ENCODE peak calls at places on chromosomes 4 and X, in four cellular contexts. T is D341Med; G is IMR-90; U is activated CD4-positive, alpha-beta T cell treated with anti-CD3 and anti-CD28 coated beads for 24 hours. C is an unnamed sample.

GRCh38 chrX:109732319-109732779 is 708 bp downstream of the ACSL4 start:
- DNase-seq in T (peak), G (peak), U (peak), C (peak)

GRCh38 chrX:2584216-2584615 is 83.4 kb upstream of the DHRSX start:
- DNase-seq in T (peak), G (no peak), U (no peak), C (no peak)

GRCh38 chr4:158793021-158793420 is 24.2 kb downstream of the FNIP2 start:
- DNase-seq in T (no peak), G (no peak), U (no peak), C (no peak)

GRCh38 chrX:645024-645376 is 14.4 kb downstream of the SHOX start:
- DNase-seq in T (no peak), G (no peak), U (no peak), C (no peak)

GRCh38 chr4:167041524-167041923 is 192.8 kb downstream of the SPOCK3 start:
- DNase-seq in T (no peak), G (no peak), U (no peak), C (no peak)

GRCh38 chr4:78634011-78634664 is 82.6 kb downstream of the ANXA3 start:
- DNase-seq in T (no peak), G (no peak), U (no peak), C (peak)

GRCh38 chrX:11944486-11944885 is 186.4 kb downstream of the MSL3 start:
- DNase-seq in T (peak), G (peak), U (no peak), C (peak)

GRCh38 chr4:6991771-6992557 is 51.2 kb upstream of the TADA2B start:
- DNase-seq in T (no peak), G (peak), U (no peak), C (peak)

GRCh38 chr4:885353-885752 is 46.8 kb downstream of the GAK start:
- DNase-seq in T (no peak), G (no peak), U (no peak), C (no peak)

GRCh38 chr4:15250021-15250441 is 177.8 kb upstream of the C1QTNF7 start:
- DNase-seq in T (no peak), G (peak), U (no peak), C (peak)

GRCh38 chr4:156169011-156169410 is 215.3 kb upstream of the CTSO start:
- DNase-seq in T (peak), G (peak), U (no peak), C (peak)

GRCh38 chr4:1990348-1990645 is 18.5 kb downstream of the NELFA start:
- DNase-seq in T (no peak), G (no peak), U (no peak), C (no peak)

GRCh38 chr4:163166041-163166579 is 580 bp downstream of the NAF1 start:
- DNase-seq in T (peak), G (peak), U (peak), C (peak)

GRCh38 chr4:82704156-82704555 is 94.4 kb downstream of the SCD5 start:
- DNase-seq in T (no peak), G (peak), U (no peak), C (peak)

GRCh38 chrX:150364347-150365050 is 1.4 kb downstream of the MAMLD1 start:
- DNase-seq in T (peak), G (peak), U (no peak), C (peak)

GRCh38 chr4:15702941-15703403 is at the start of gene BST1:
- DNase-seq in T (no peak), G (peak), U (peak), C (no peak)